ENCODE peak calls at places on chromosomes 5 and 9, in four cellular contexts. R is BE2C, S is NT2/D1, L is tibial nerve. Z is an unnamed sample.

GRCh38 chr9:21989440-21990189 is 4.6 kb downstream of the CDKN2A start:
- DNase-seq in R (no peak), S (no peak), L (no peak), Z (no peak)

GRCh38 chr5:123369371-123369968 is 53.7 kb downstream of the CEP120 start:
- DNase-seq in R (no peak), L (no peak), S (no peak), Z (no peak)

GRCh38 chr9:120571443-120572257 is 8.3 kb downstream of the CDK5RAP2 start:
- DNase-seq in L (no peak), R (no peak), S (no peak), Z (peak; percentile 36)

GRCh38 chr5:80128129-80128528 is 93.0 kb downstream of the THBS4 start:
- DNase-seq in R (peak; percentile 80), S (no peak), L (no peak), Z (no peak)

GRCh38 chr5:97528941-97529340 is 345.9 kb upstream of the RIOK2 start:
- DNase-seq in R (no peak), L (no peak), S (no peak), Z (no peak)

GRCh38 chr9:111743275-111743674 is 51.5 kb downstream of the SHOC1 start:
- DNase-seq in R (no peak), S (no peak), L (no peak), Z (no peak)

GRCh38 chr5:79773612-79774011 is 84.0 kb downstream of the CMYA5 start:
- DNase-seq in R (no peak), S (no peak), L (no peak), Z (no peak)

GRCh38 chr9:79300153-79300552 is 271.6 kb upstream of the TLE4 start:
- DNase-seq in S (no peak), L (no peak), R (peak; percentile 23), Z (no peak)

GRCh38 chr9:8877753-8878494 is 1078.3 kb upstream of the DMAC1 start:
- DNase-seq in S (no peak), L (no peak), R (no peak), Z (no peak)

GRCh38 chr5:138580777-138581176 is 5.6 kb upstream of the HSPA9 start:
- DNase-seq in R (no peak), S (no peak), L (no peak), Z (no peak)

GRCh38 chr5:96816430-96816939 is 8.7 kb upstream of the ERAP1 start:
- DNase-seq in L (no peak), R (no peak), S (no peak), Z (no peak)

GRCh38 chr5:132526290-132526973 is 16.9 kb downstream of the IL5 start:
- DNase-seq in L (no peak), R (peak; percentile 51), S (peak; percentile 23), Z (no peak)

GRCh38 chr5:126778675-126779403 is 1.9 kb downstream of the LMNB1 start:
- DNase-seq in S (no peak), L (no peak), R (no peak), Z (no peak)

GRCh38 chr9:123929177-123929869 is 603 bp downstream of the DENND1A start:
- DNase-seq in R (no peak), S (no peak), L (no peak), Z (no peak)

GRCh38 chr9:133521122-133522072 is 3.4 kb downstream of the MYMK start:
- DNase-seq in L (no peak), S (no peak), R (no peak), Z (no peak)

GRCh38 chr9:94743035-94743954 is 16.8 kb downstream of the AOPEP start:
- DNase-seq in R (no peak), L (no peak), S (no peak), Z (peak; percentile 28)

GRCh38 chr5:139132515-139132914 is 65.7 kb downstream of the SIL1 start:
- DNase-seq in R (no peak), S (no peak), L (no peak), Z (no peak)

GRCh38 chr5:37501152-37501551 is 122.0 kb downstream of the WDR70 start:
- DNase-seq in S (no peak), L (no peak), R (no peak), Z (no peak)

GRCh38 chr5:74490814-74491213 is 149.7 kb downstream of the ENC1 start:
- DNase-seq in R (no peak), S (no peak), L (no peak), Z (no peak)

GRCh38 chr5:135444881-135445280 is 2.3 kb downstream of the DCANP1 start:
- DNase-seq in L (no peak), R (no peak), S (no peak), Z (no peak)

GRCh38 chr9:71249729-71250317 is 128.4 kb upstream of the TRPM3 start:
- DNase-seq in S (peak; percentile 62), R (peak; percentile 39), L (no peak), Z (no peak)

GRCh38 chr5:96254980-96255681 is 177.9 kb downstream of the PCSK1 start:
- DNase-seq in S (no peak), R (no peak), L (no peak), Z (no peak)

GRCh38 chr5:55004728-55005127 is 19.3 kb upstream of the GZMK start:
- DNase-seq in S (no peak), R (no peak), L (no peak), Z (no peak)

GRCh38 chr5:6832994-6833393 is 119.8 kb downstream of the TENT4A start:
- DNase-seq in S (no peak), L (no peak), R (no peak), Z (no peak)

GRCh38 chr9:133149130-133150015 is 14.3 kb downstream of the GBGT1 start:
- DNase-seq in S (peak; percentile 82), L (peak; percentile 80), R (peak; percentile 93), Z (peak; percentile 89)

GRCh38 chr5:101637599-101637998 is 658.5 kb downstream of the SLCO4C1 start:
- DNase-seq in R (no peak), S (no peak), L (no peak), Z (no peak)

GRCh38 chr9:93023521-93023815 is 35.0 kb upstream of the SUSD3 start:
- DNase-seq in L (no peak), S (no peak), R (no peak), Z (no peak)

GRCh38 chr5:173318338-173318737 is 9.9 kb downstream of the STC2 start:
- DNase-seq in S (no peak), L (no peak), R (no peak), Z (no peak)
- H3K4me1 ChIP-seq in S (no peaks in the 10 kb centered on the region), L (peaks cover 6% of the 10 kb centered on the region), R (peaks cover 22% of the 10 kb centered on the region), Z (peaks cover 5% of the 10 kb centered on the region)

GRCh38 chr5:78499485-78499884 is 139.1 kb downstream of the SCAMP1 start:
- DNase-seq in S (no peak), R (no peak), L (no peak), Z (peak; percentile 1)
- H3K4me1 ChIP-seq in S (no peaks in the 10 kb centered on the region), R (peaks cover 10% of the 10 kb centered on the region), L (peaks cover 10% of the 10 kb centered on the region), Z (peaks cover 4% of the 10 kb centered on the region)

GRCh38 chr5:143001764-143002351 is 231.7 kb downstream of the ARHGAP26 start:
- DNase-seq in R (no peak), L (no peak), S (no peak), Z (no peak)
- H3K4me1 ChIP-seq in R (peaks cover 3% of the 10 kb centered on the region), L (peaks cover 26% of the 10 kb centered on the region), S (no peaks in the 10 kb centered on the region), Z (peaks cover 10% of the 10 kb centered on the region)

GRCh38 chr5:172771439-172772111 is 580 bp upstream of the DUSP1 start:
- DNase-seq in S (no peak), L (no peak), R (peak; percentile 51), Z (no peak)

GRCh38 chr5:172774561-172775271 is 3.7 kb upstream of the DUSP1 start:
- DNase-seq in S (no peak), L (no peak), R (no peak), Z (no peak)

GRCh38 chr5:172775326-172776234 is 4.6 kb upstream of the DUSP1 start:
- DNase-seq in L (peak; percentile 79), S (no peak), R (no peak), Z (peak; percentile 95)

GRCh38 chr5:172772112-172772906 is 1.3 kb upstream of the DUSP1 start:
- DNase-seq in S (no peak), R (peak; percentile 84), L (peak; percentile 93), Z (peak; percentile 97)

DNA sequence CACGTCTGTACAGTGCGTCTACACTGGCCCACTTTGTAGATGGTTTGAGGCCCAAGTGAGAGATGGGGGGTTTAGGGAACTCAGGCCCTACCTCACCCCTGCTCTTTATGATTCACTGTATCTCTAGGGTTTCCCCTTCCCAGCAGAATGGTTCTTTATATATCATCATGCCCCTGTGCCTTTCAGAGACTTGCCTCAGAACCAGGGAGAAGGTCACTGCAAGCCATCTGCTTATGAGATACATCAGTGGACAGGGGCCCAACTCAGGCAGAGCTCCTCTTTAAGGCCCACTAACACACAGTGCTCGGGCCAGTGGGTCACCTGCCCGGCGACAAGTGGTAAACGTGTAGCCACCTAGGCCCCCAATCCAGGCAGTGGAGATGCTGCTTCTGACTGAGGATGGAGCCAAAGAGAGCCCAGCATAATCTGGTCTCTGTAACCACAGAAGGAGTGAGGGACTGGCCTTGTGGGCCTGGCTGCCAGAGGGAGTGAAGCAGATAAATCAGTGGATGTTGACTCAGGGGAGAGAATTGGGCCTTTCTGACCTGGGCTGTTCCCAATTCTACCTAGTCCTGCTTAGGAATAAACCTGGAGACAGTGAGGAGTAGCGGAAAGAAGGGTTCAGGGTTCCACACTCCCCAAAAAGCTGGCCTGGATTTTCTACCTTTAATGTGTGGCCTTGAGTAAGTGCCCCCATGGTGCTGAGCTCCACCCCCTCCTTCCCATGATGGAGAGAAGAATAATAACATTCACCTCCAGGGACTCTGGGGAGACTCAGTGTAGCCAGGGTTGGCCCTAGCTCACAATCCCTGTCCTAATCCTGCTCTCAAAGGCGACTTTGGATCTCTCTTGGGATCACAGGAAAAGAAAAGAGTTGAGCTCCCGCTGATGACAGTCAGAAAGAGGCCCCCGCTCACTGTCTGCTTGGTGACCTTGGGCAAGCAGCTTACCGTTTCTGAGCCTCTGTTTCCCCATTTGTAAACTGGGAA is 2.8 kb upstream of the DUSP1 start:
- DNase-seq in R (no peak), L (no peak), S (no peak), Z (no peak)
- H3K4me1 ChIP-seq in R (peaks cover 2% of the 10 kb centered on the region), L (peaks cover 58% of the 10 kb centered on the region), S (peaks cover 9% of the 10 kb centered on the region), Z (peaks cover 23% of the 10 kb centered on the region)

DNA sequence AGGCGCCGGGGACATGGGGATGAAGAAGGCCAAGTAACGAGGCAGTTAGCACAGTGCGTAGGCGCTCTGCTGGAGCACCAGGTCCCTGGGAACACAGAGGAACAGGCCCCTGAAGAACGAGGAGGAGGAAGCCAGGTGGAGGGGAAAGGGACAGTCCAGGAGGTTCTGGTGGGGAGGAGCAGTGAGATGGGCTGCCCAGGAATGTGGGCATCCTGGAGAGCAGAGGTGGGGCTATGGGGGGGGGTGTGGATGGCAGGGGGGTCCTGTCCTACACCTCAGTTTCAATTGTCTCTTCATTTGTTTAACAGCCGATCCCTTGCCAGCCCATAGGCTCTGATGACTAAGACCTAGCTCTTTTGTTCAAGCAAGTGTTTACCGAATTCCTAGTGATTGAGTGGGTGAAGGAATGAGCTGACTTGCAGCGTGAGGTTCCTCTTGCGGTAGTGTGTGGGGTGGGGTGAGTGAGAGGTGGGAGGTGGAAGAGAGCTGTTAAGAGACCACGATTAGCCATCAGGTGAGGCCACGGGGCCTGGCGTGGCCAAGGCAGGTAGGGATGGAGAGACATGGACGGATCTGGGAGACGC is 8.4 kb upstream of the PHYHD1 start:
- DNase-seq in R (no peak), S (peak; percentile 83), L (no peak), Z (peak; percentile 80)
- H3K4me1 ChIP-seq in R (no peaks in the 10 kb centered on the region), S (peaks cover 42% of the 10 kb centered on the region), L (peaks cover 44% of the 10 kb centered on the region), Z (peaks cover 26% of the 10 kb centered on the region)

GRCh38 chr5:140551872-140552271 is 4.4 kb downstream of the EIF4EBP3 start:
- DNase-seq in L (no peak), S (no peak), R (no peak), Z (no peak)

GRCh38 chr5:140556438-140556837 is 835 bp downstream of the SRA1 start:
- DNase-seq in L (no peak), R (no peak), S (no peak), Z (no peak)

GRCh38 chr5:140553657-140554056 is 3.6 kb downstream of the SRA1 start:
- DNase-seq in R (no peak), L (no peak), S (no peak), Z (no peak)

GRCh38 chr5:140555747-140556312 is 1.4 kb downstream of the SRA1 start:
- DNase-seq in R (no peak), S (no peak), L (no peak), Z (no peak)

GRCh38 chr5:140554454-140554853 is 2.8 kb downstream of the SRA1 start:
- DNase-seq in L (no peak), R (no peak), S (no peak), Z (no peak)
- H3K4me1 ChIP-seq in L (peaks cover 15% of the 10 kb centered on the region), R (peaks cover 11% of the 10 kb centered on the region), S (no peaks in the 10 kb centered on the region), Z (peaks cover 8% of the 10 kb centered on the region)

Z was measured in lung.